ENCODE peak calls at places on chromosomes 11 and 22, in six cellular contexts. V is hepatocyte; J is stimulated activated effector memory CD8-positive, alpha-beta T cell treated with anti-CD3 and anti-CD28 coated beads, Interleukin-12 subunit alpha, Interleukin-12 subunit beta, amount 100 ng/mL, for 72 hours; O is HFFc6; K is CD8-positive, alpha-beta memory T cell; C is SHP77. P is an unnamed sample.
A peak's percentile ranks its signal among the peaks of the same experiment; 100 is the strongest.

GRCh38 chr11:93501856-93502255 is 41.3 kb downstream of the SMCO4 start:
- DNase-seq in V (peak; percentile 46), J (no peak), C (no peak), O (no peak), K (no peak), P (no peak)

GRCh38 chr22:26481694-26482093 is 1.9 kb downstream of the HPS4 start:
- DNase-seq in K (no peak), O (no peak), J (no peak), C (no peak), V (no peak), P (no peak)

GRCh38 chr22:19997561-19998231 is 18.9 kb downstream of the ARVCF start:
- DNase-seq in V (no peak), J (no peak), C (no peak), K (no peak), O (no peak), P (no peak)

GRCh38 chr22:46425011-46425410 is 89.5 kb downstream of the TRMU start:
- DNase-seq in J (no peak), K (no peak), V (no peak), C (no peak), O (peak; percentile 73), P (no peak)

GRCh38 chr11:117144477-117145392 is 648 bp downstream of the PAFAH1B2 start:
- DNase-seq in V (peak; percentile 79), C (peak; percentile 16), O (peak; percentile 71), K (no peak), J (peak; percentile 11), P (peak; percentile 41)

GRCh38 chr22:23058481-23059336 is 11.6 kb upstream of the GNAZ start:
- DNase-seq in J (no peak), V (peak; percentile 3), C (no peak), O (no peak), K (no peak), P (no peak)

GRCh38 chr11:20162340-20162739 is 2.1 kb upstream of the DBX1 start:
- DNase-seq in J (no peak), K (no peak), V (no peak), C (no peak), O (no peak), P (no peak)

GRCh38 chr11:21811572-21811971 is 381.3 kb upstream of the ANO5 start:
- DNase-seq in J (no peak), C (no peak), V (peak; percentile 7), O (no peak), K (no peak), P (no peak)

GRCh38 chr11:74321487-74322188 is 10.2 kb upstream of the P4HA3 start:
- DNase-seq in J (no peak), K (no peak), O (no peak), C (peak; percentile 71), V (peak; percentile 34), P (peak; percentile 25)

GRCh38 chr11:86978756-86979608 is 23.8 kb upstream of the FZD4 start:
- DNase-seq in K (no peak), J (no peak), V (peak; percentile 48), O (peak; percentile 44), C (no peak), P (peak; percentile 28)

GRCh38 chr11:15711311-15711710 is 596.6 kb downstream of the INSC start:
- DNase-seq in J (no peak), O (no peak), C (no peak), V (no peak), K (no peak), P (no peak)

GRCh38 chr11:4851033-4851432 is 2.0 kb upstream of the OR51S1 start:
- DNase-seq in K (no peak), V (no peak), J (no peak), O (no peak), C (no peak), P (no peak)

GRCh38 chr11:110362916-110363574 is 66.6 kb upstream of the RDX start:
- DNase-seq in V (peak; percentile 32), K (no peak), O (no peak), C (peak; percentile 79), J (no peak), P (no peak)

GRCh38 chr11:93526691-93527583 is 16.3 kb downstream of the SMCO4 start:
- DNase-seq in J (no peak), O (no peak), V (peak; percentile 14), C (no peak), K (no peak), P (no peak)

GRCh38 chr22:31241200-31241599 is 29.1 kb downstream of the LIMK2 start:
- DNase-seq in V (peak; percentile 61), J (no peak), O (peak; percentile 4), K (no peak), C (no peak), P (no peak)

GRCh38 chr22:39028281-39028680 is 7.4 kb downstream of the APOBEC3D start:
- DNase-seq in K (no peak), O (peak; percentile 19), J (no peak), V (no peak), C (no peak), P (no peak)

GRCh38 chr11:129836979-129837378 is 21.3 kb downstream of the TMEM45B start:
- DNase-seq in K (no peak), V (no peak), C (no peak), J (no peak), O (no peak), P (no peak)

GRCh38 chr11:74380746-74381439 is 17.3 kb downstream of the PGM2L1 start:
- DNase-seq in V (peak; percentile 6), C (peak; percentile 79), J (no peak), O (no peak), K (no peak), P (no peak)

GRCh38 chr11:112315057-112315720 is 54.5 kb upstream of the PLET1 start:
- DNase-seq in O (no peak), C (no peak), K (no peak), J (no peak), V (no peak), P (no peak)

GRCh38 chr11:20110908-20111669 is 49.2 kb downstream of the DBX1 start:
- DNase-seq in J (peak; percentile 34), C (peak; percentile 27), V (peak; percentile 81), O (peak; percentile 97), K (peak; percentile 21), P (peak; percentile 63)

GRCh38 chr22:20940178-20940790 is 23.1 kb downstream of the CRKL start:
- DNase-seq in V (no peak), K (no peak), J (no peak), O (no peak), C (no peak), P (no peak)

GRCh38 chr11:64892411-64892831 is 14.0 kb upstream of the EHD1 start:
- DNase-seq in C (no peak), J (no peak), V (no peak), O (no peak), K (no peak), P (no peak)

GRCh38 chr11:61297741-61298140 is 2.6 kb upstream of the VWCE start:
- DNase-seq in C (no peak), V (no peak), K (no peak), O (peak; percentile 85), J (no peak), P (no peak)

GRCh38 chr22:48825802-48826520 is 1001.7 kb downstream of the BRD1 start:
- DNase-seq in K (no peak), C (no peak), V (no peak), J (no peak), O (no peak), P (no peak)

GRCh38 chr11:69665669-69666068 is 9.5 kb downstream of the LTO1 start:
- DNase-seq in K (no peak), V (no peak), C (no peak), O (no peak), J (no peak), P (no peak)

GRCh38 chr11:104529213-104529612 is 365.3 kb upstream of the PDGFD start:
- DNase-seq in V (no peak), C (peak; percentile 36), K (no peak), O (no peak), J (no peak), P (no peak)

GRCh38 chr22:46533434-46533833 is 4.0 kb downstream of the CELSR1 start:
- DNase-seq in J (no peak), C (no peak), K (no peak), O (no peak), V (no peak), P (no peak)

GRCh38 chr11:69553416-69554357 is 72.2 kb downstream of the LINC01488 start:
- DNase-seq in K (no peak), J (no peak), O (no peak), C (no peak), V (no peak), P (no peak)